ENCODE peak calls at places on chromosomes 6 and 20, in six cellular contexts. K is T-cell; U is GM04504; O is lung; Y is mesothelial cell of epicardium; W is stimulated activated CD4-positive, alpha-beta T cell treated with anti-CD3 and anti-CD28 coated beads, Interleukin-4, amount 100 ng/mL, for 48 hours. X is an unnamed sample.

GRCh38 chr20:54350415-54350814 is 125.0 kb upstream of the DOK5 start:
- DNase-seq in K (no peak), U (no peak), O (no peak), Y (no peak), W (no peak), X (no peak)

GRCh38 chr6:130288065-130288464 is 65.3 kb upstream of the SAMD3 start:
- DNase-seq in K (no peak), U (no peak), O (no peak), Y (no peak), W (no peak), X (no peak)

GRCh38 chr20:54320148-54320607 is 112.3 kb downstream of the PFDN4 start:
- DNase-seq in K (no peak), U (no peak), O (no peak), Y (no peak), W (no peak), X (no peak)

GRCh38 chr6:44043479-44044153 is 83.6 kb downstream of the MRPL14 start:
- DNase-seq in K (no peak), U (no peak), O (no peak), Y (no peak), W (no peak), X (no peak)

GRCh38 chr6:31888281-31889258 is 8.9 kb downstream of the EHMT2 start:
- DNase-seq in K (peak; percentile 47), U (no peak), O (no peak), Y (no peak), W (peak; percentile 65), X (no peak)

GRCh38 chr6:41209976-41210375 is 9.0 kb upstream of the TREML2 start:
- DNase-seq in K (no peak), U (no peak), O (no peak), Y (no peak), W (no peak), X (no peak)

GRCh38 chr6:101824551-101825345 is 431.2 kb downstream of the GRIK2 start:
- DNase-seq in K (no peak), U (no peak), O (no peak), Y (no peak), W (no peak), X (no peak)

GRCh38 chr20:58950603-58951002 is 30.5 kb upstream of the NELFCD start:
- DNase-seq in K (no peak), U (no peak), O (no peak), Y (no peak), W (no peak), X (no peak)

GRCh38 chr6:97645757-97646156 is 362.7 kb upstream of the MMS22L start:
- DNase-seq in K (no peak), U (no peak), O (no peak), Y (no peak), W (no peak), X (no peak)

GRCh38 chr6:118881440-118882313 is 12.3 kb upstream of the ASF1A start:
- DNase-seq in K (no peak), U (no peak), O (no peak), Y (no peak), W (no peak), X (no peak)

GRCh38 chr20:13865156-13865555 is 80.3 kb downstream of the NDUFAF5 start:
- DNase-seq in K (no peak), U (no peak), O (no peak), Y (no peak), W (no peak), X (no peak)

GRCh38 chr6:26296857-26297648 is 67.9 kb upstream of the BTN3A2 start:
- DNase-seq in K (no peak), U (no peak), O (no peak), Y (no peak), W (no peak), X (no peak)

GRCh38 chr6:90004511-90004910 is 110.2 kb downstream of the GJA10 start:
- DNase-seq in K (no peak), U (no peak), O (no peak), Y (no peak), W (no peak), X (no peak)

GRCh38 chr6:1952726-1953360 is 292.6 kb downstream of the GMDS start:
- DNase-seq in K (no peak), U (peak; percentile 38), O (no peak), Y (no peak), W (no peak), X (no peak)

GRCh38 chr20:61477366-61477966 is 225.4 kb downstream of the CDH4 start:
- DNase-seq in K (no peak), U (no peak), O (no peak), Y (no peak), W (no peak), X (no peak)

GRCh38 chr6:39227476-39227875 is 1.8 kb downstream of the KCNK5 start:
- DNase-seq in K (no peak), U (no peak), O (no peak), Y (no peak), W (no peak), X (no peak)

GRCh38 chr6:170553686-170554085 is 483 bp upstream of the TBP start:
- DNase-seq in K (no peak), U (no peak), O (peak; percentile 35), Y (no peak), W (no peak), X (no peak)

GRCh38 chr6:72554203-72554564 is 67.7 kb upstream of the KCNQ5 start:
- DNase-seq in K (no peak), U (no peak), O (no peak), Y (no peak), W (no peak), X (no peak)